ENCODE peak calls at places on chromosomes 1 and 21, in five cellular contexts. One of them, this sample, is unnamed.

GRCh38 chr1:112540395-112540794 is 31.6 kb downstream of the WNT2B start:
- DNase-seq in WERI-Rb-1: no peak
- DNase-seq in astrocyte of the spinal cord: peak; percentile 87
- DNase-seq in IMR-90: peak; percentile 71
- DNase-seq in fibroblast of mammary gland: peak; percentile 78
- DNase-seq in this sample: no peak

GRCh38 chr1:145926706-145927072 is 595 bp downstream of the RBM8A start:
- DNase-seq in WERI-Rb-1: no peak
- DNase-seq in astrocyte of the spinal cord: peak; percentile 12
- DNase-seq in IMR-90: no peak
- DNase-seq in fibroblast of mammary gland: no peak
- DNase-seq in this sample: no peak

GRCh38 chr1:62336638-62337534 is 17.7 kb upstream of the KANK4 start:
- DNase-seq in WERI-Rb-1: no peak
- DNase-seq in astrocyte of the spinal cord: no peak
- DNase-seq in IMR-90: no peak
- DNase-seq in fibroblast of mammary gland: no peak
- DNase-seq in this sample: no peak

GRCh38 chr1:17696417-17697301 is 58.5 kb upstream of the ACTL8 start:
- DNase-seq in WERI-Rb-1: peak; percentile 57
- DNase-seq in astrocyte of the spinal cord: peak; percentile 74
- DNase-seq in IMR-90: peak; percentile 74
- DNase-seq in fibroblast of mammary gland: peak; percentile 62
- DNase-seq in this sample: peak; percentile 7

GRCh38 chr1:102757363-102757762 is 351.0 kb downstream of the COL11A1 start:
- DNase-seq in WERI-Rb-1: no peak
- DNase-seq in astrocyte of the spinal cord: no peak
- DNase-seq in IMR-90: no peak
- DNase-seq in fibroblast of mammary gland: no peak
- DNase-seq in this sample: no peak

GRCh38 chr1:207909687-207910086 is 1.2 kb downstream of the CD34 start:
- DNase-seq in WERI-Rb-1: no peak
- DNase-seq in astrocyte of the spinal cord: no peak
- DNase-seq in IMR-90: no peak
- DNase-seq in fibroblast of mammary gland: no peak
- DNase-seq in this sample: no peak

GRCh38 chr1:53587252-53587992 is 128.2 kb downstream of the DMRTB1 start:
- DNase-seq in WERI-Rb-1: no peak
- DNase-seq in astrocyte of the spinal cord: no peak
- DNase-seq in IMR-90: no peak
- DNase-seq in fibroblast of mammary gland: no peak
- DNase-seq in this sample: no peak

GRCh38 chr1:210573141-210573540 is 244.4 kb downstream of the HHAT start:
- DNase-seq in WERI-Rb-1: no peak
- DNase-seq in astrocyte of the spinal cord: no peak
- DNase-seq in IMR-90: no peak
- DNase-seq in fibroblast of mammary gland: no peak
- DNase-seq in this sample: no peak

GRCh38 chr1:24986372-24986979 is 56.4 kb upstream of the RUNX3 start:
- DNase-seq in WERI-Rb-1: no peak
- DNase-seq in astrocyte of the spinal cord: no peak
- DNase-seq in IMR-90: no peak
- DNase-seq in fibroblast of mammary gland: no peak
- DNase-seq in this sample: no peak

GRCh38 chr1:115679141-115679611 is 37.4 kb downstream of the VANGL1 start:
- DNase-seq in WERI-Rb-1: no peak
- DNase-seq in astrocyte of the spinal cord: peak; percentile 80
- DNase-seq in IMR-90: peak; percentile 72
- DNase-seq in fibroblast of mammary gland: peak; percentile 84
- DNase-seq in this sample: no peak

GRCh38 chr21:46005481-46005881 is 23.9 kb downstream of the COL6A1 start:
- DNase-seq in WERI-Rb-1: no peak
- DNase-seq in astrocyte of the spinal cord: no peak
- DNase-seq in IMR-90: no peak
- DNase-seq in fibroblast of mammary gland: peak; percentile 54
- DNase-seq in this sample: no peak

GRCh38 chr21:32252136-32252535 is 26.7 kb downstream of the MIS18A start:
- DNase-seq in WERI-Rb-1: no peak
- DNase-seq in astrocyte of the spinal cord: no peak
- DNase-seq in IMR-90: no peak
- DNase-seq in fibroblast of mammary gland: no peak
- DNase-seq in this sample: no peak

GRCh38 chr1:161082996-161083742 is 6.2 kb downstream of the NECTIN4 start:
- DNase-seq in WERI-Rb-1: peak; percentile 51
- DNase-seq in astrocyte of the spinal cord: peak; percentile 93
- DNase-seq in IMR-90: peak; percentile 92
- DNase-seq in fibroblast of mammary gland: peak; percentile 97
- DNase-seq in this sample: peak; percentile 73

GRCh38 chr1:15515026-15515663 is 8.9 kb downstream of the CASP9 start:
- DNase-seq in WERI-Rb-1: no peak
- DNase-seq in astrocyte of the spinal cord: no peak
- DNase-seq in IMR-90: no peak
- DNase-seq in fibroblast of mammary gland: peak; percentile 44
- DNase-seq in this sample: no peak

GRCh38 chr1:239870194-239870593 is 221.5 kb upstream of the FMN2 start:
- DNase-seq in WERI-Rb-1: no peak
- DNase-seq in astrocyte of the spinal cord: no peak
- DNase-seq in IMR-90: no peak
- DNase-seq in fibroblast of mammary gland: no peak
- DNase-seq in this sample: no peak

GRCh38 chr1:41666991-41667631 is 182.6 kb upstream of the EDN2 start:
- DNase-seq in WERI-Rb-1: peak; percentile 42
- DNase-seq in astrocyte of the spinal cord: no peak
- DNase-seq in IMR-90: peak; percentile 28
- DNase-seq in fibroblast of mammary gland: peak; percentile 53
- DNase-seq in this sample: no peak

GRCh38 chr1:32741417-32742131 is 39.0 kb upstream of the SYNC start:
- DNase-seq in WERI-Rb-1: peak; percentile 43
- DNase-seq in astrocyte of the spinal cord: no peak
- DNase-seq in IMR-90: no peak
- DNase-seq in fibroblast of mammary gland: no peak
- DNase-seq in this sample: no peak

GRCh38 chr1:227886993-227887696 is 60.6 kb downstream of the WNT9A start:
- DNase-seq in WERI-Rb-1: no peak
- DNase-seq in astrocyte of the spinal cord: peak; percentile 53
- DNase-seq in IMR-90: peak; percentile 45
- DNase-seq in fibroblast of mammary gland: peak; percentile 54
- DNase-seq in this sample: no peak

GRCh38 chr1:226370144-226370923 is 37.6 kb downstream of the PARP1 start:
- DNase-seq in WERI-Rb-1: no peak
- DNase-seq in astrocyte of the spinal cord: no peak
- DNase-seq in IMR-90: no peak
- DNase-seq in fibroblast of mammary gland: no peak
- DNase-seq in this sample: no peak

GRCh38 chr1:62728963-62729362 is 40.8 kb upstream of the DOCK7 start:
- DNase-seq in WERI-Rb-1: no peak
- DNase-seq in astrocyte of the spinal cord: no peak
- DNase-seq in IMR-90: no peak
- DNase-seq in fibroblast of mammary gland: no peak
- DNase-seq in this sample: no peak

GRCh38 chr1:17287377-17287776 is 20.6 kb upstream of the PADI4 start:
- DNase-seq in WERI-Rb-1: no peak
- DNase-seq in astrocyte of the spinal cord: peak; percentile 72
- DNase-seq in IMR-90: peak; percentile 73
- DNase-seq in fibroblast of mammary gland: peak; percentile 83
- DNase-seq in this sample: no peak

GRCh38 chr21:14058566-14058965 is 152.2 kb downstream of the LIPI start:
- DNase-seq in WERI-Rb-1: no peak
- DNase-seq in astrocyte of the spinal cord: no peak
- DNase-seq in IMR-90: no peak
- DNase-seq in fibroblast of mammary gland: no peak
- DNase-seq in this sample: no peak

GRCh38 chr1:88239205-88239604 is 444.9 kb upstream of the PKN2 start:
- DNase-seq in WERI-Rb-1: no peak
- DNase-seq in astrocyte of the spinal cord: no peak
- DNase-seq in IMR-90: no peak
- DNase-seq in fibroblast of mammary gland: no peak
- DNase-seq in this sample: no peak

GRCh38 chr1:30637183-30637969 is 86.0 kb downstream of the MATN1 start:
- DNase-seq in WERI-Rb-1: no peak
- DNase-seq in astrocyte of the spinal cord: no peak
- DNase-seq in IMR-90: no peak
- DNase-seq in fibroblast of mammary gland: no peak
- DNase-seq in this sample: no peak

GRCh38 chr1:30634507-30634906 is 88.9 kb downstream of the MATN1 start:
- DNase-seq in WERI-Rb-1: no peak
- DNase-seq in astrocyte of the spinal cord: no peak
- DNase-seq in IMR-90: no peak
- DNase-seq in fibroblast of mammary gland: no peak
- DNase-seq in this sample: no peak

GRCh38 chr1:30636621-30637020 is 86.8 kb downstream of the MATN1 start:
- DNase-seq in WERI-Rb-1: no peak
- DNase-seq in astrocyte of the spinal cord: no peak
- DNase-seq in IMR-90: no peak
- DNase-seq in fibroblast of mammary gland: no peak
- DNase-seq in this sample: no peak

GRCh38 chr1:30633294-30633693 is 90.1 kb downstream of the MATN1 start:
- DNase-seq in WERI-Rb-1: no peak
- DNase-seq in astrocyte of the spinal cord: no peak
- DNase-seq in IMR-90: no peak
- DNase-seq in fibroblast of mammary gland: no peak
- DNase-seq in this sample: no peak

GRCh38 chr1:30635386-30635975 is 87.9 kb downstream of the MATN1 start:
- DNase-seq in WERI-Rb-1: no peak
- DNase-seq in astrocyte of the spinal cord: no peak
- DNase-seq in IMR-90: no peak
- DNase-seq in fibroblast of mammary gland: no peak
- DNase-seq in this sample: no peak
- H3K4me3 ChIP-seq in WERI-Rb-1: no peak overlapping the region
- H3K4me3 ChIP-seq in astrocyte of the spinal cord: no peak overlapping the region
- H3K4me3 ChIP-seq in IMR-90: no peak overlapping the region
- H3K4me3 ChIP-seq in fibroblast of mammary gland: no peak overlapping the region
- H3K4me3 ChIP-seq in this sample: no peak overlapping the region

DNA sequence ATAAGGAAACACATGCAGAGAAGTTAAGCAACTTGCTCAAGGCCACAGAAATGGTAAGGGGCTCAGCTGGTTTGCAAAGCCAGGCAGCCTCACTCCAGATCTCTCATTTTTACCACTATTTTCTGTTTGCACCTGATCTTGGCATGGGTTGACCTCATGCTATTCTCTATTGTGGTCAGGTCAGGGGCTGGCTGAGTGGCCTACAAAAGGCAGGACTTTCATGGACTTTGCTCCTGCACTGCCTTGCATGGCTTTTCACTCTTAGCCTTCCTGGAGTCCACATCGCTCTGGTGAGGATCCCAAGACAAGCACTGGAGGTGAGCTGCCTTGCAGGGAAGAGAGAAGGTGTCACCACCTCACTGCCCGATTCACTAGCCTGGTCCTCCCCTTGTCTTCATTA is 56.8 kb upstream of the CSF3R start:
- DNase-seq in WERI-Rb-1: no peak
- DNase-seq in astrocyte of the spinal cord: no peak
- DNase-seq in IMR-90: no peak
- DNase-seq in fibroblast of mammary gland: no peak
- DNase-seq in this sample: no peak
- TF ChIP-seq CTCF in WERI-Rb-1: no peak
- TF ChIP-seq CTCF in astrocyte of the spinal cord: no peak
- TF ChIP-seq CTCF in IMR-90: no peak
- TF ChIP-seq CTCF in fibroblast of mammary gland: no peak
- TF ChIP-seq CTCF in this sample: no peak

GRCh38 chr1:163069655-163070277 is 605 bp downstream of the RGS4 start:
- DNase-seq in WERI-Rb-1: no peak
- DNase-seq in astrocyte of the spinal cord: no peak
- DNase-seq in IMR-90: no peak
- DNase-seq in fibroblast of mammary gland: no peak
- DNase-seq in this sample: no peak

GRCh38 chr1:163074004-163074403 is 4.8 kb downstream of the RGS4 start:
- DNase-seq in WERI-Rb-1: no peak
- DNase-seq in astrocyte of the spinal cord: no peak
- DNase-seq in IMR-90: no peak
- DNase-seq in fibroblast of mammary gland: no peak
- DNase-seq in this sample: no peak

GRCh38 chr1:163072658-163073057 is 3.5 kb downstream of the RGS4 start:
- DNase-seq in WERI-Rb-1: no peak
- DNase-seq in astrocyte of the spinal cord: peak; percentile 50
- DNase-seq in IMR-90: peak; percentile 62
- DNase-seq in fibroblast of mammary gland: peak; percentile 54
- DNase-seq in this sample: peak; percentile 47

GRCh38 chr1:163069142-163069541 is at the start of gene RGS4:
- DNase-seq in WERI-Rb-1: peak; percentile 56
- DNase-seq in astrocyte of the spinal cord: peak; percentile 98
- DNase-seq in IMR-90: peak; percentile 98
- DNase-seq in fibroblast of mammary gland: peak; percentile 97
- DNase-seq in this sample: peak; percentile 68

DNA sequence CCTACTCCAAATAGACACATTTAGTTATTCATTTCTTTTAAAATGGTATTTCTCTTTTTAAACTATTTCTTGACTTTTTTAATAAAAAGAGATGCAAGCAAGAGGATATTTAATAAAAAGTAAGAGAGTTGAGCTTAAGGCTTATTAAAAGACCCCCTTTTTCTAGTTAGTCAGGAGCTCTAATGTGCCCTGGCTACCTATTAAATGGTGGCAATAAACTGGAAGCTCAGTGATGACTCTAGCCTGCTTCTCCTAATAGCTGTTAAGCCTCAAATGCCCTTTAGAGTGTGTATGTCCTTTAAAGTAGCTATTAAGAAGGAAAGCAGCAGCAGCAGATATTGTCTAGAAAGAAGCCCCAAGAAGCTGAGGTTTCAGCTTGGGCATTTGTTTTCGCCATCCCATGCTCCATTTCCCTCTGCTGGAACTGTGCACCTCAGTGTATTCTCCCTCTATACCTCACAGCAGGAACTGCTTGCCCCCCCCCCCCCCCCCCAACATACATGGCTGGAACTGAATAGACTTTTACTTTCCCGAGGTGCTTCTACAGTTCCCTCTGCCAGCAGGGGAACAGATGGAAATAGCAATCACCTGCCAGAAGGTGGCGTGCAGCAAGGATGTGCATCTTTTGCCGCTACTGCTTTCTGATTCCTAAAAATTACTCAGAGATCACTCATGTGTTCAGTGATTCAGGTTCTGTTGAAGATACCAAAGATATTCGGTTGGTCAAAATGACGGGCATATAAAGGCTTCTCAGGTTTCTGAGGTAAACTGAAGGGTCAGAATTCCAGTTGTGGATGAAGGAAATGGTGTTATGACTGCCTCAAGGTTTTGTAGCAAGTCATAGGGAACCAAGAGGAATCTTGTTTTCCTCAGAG is 2.5 kb downstream of the RGS4 start:
- DNase-seq in WERI-Rb-1: peak; percentile 85
- DNase-seq in astrocyte of the spinal cord: peak; percentile 91
- DNase-seq in IMR-90: peak; percentile 91
- DNase-seq in fibroblast of mammary gland: peak; percentile 91
- DNase-seq in this sample: peak; percentile 69
- H3K4me3 ChIP-seq in WERI-Rb-1: no peak overlapping the region
- H3K4me3 ChIP-seq in astrocyte of the spinal cord: peak overlapping the region; percentile 87
- H3K4me3 ChIP-seq in IMR-90: no peak overlapping the region
- H3K4me3 ChIP-seq in fibroblast of mammary gland: peak overlapping the region; percentile 68
- H3K4me3 ChIP-seq in this sample: no peak overlapping the region

GRCh38 chr1:186949173-186949572 is 120.4 kb downstream of the PLA2G4A start:
- DNase-seq in WERI-Rb-1: no peak
- DNase-seq in astrocyte of the spinal cord: no peak
- DNase-seq in IMR-90: no peak
- DNase-seq in fibroblast of mammary gland: no peak
- DNase-seq in this sample: no peak
- TF ChIP-seq CTCF in WERI-Rb-1: no peak
- TF ChIP-seq CTCF in astrocyte of the spinal cord: no peak
- TF ChIP-seq CTCF in IMR-90: no peak
- TF ChIP-seq CTCF in fibroblast of mammary gland: no peak
- TF ChIP-seq CTCF in this sample: no peak

GRCh38 chr1:27596261-27596660 is 7.7 kb downstream of the AHDC1 start:
- DNase-seq in WERI-Rb-1: no peak
- DNase-seq in astrocyte of the spinal cord: no peak
- DNase-seq in IMR-90: no peak
- DNase-seq in fibroblast of mammary gland: no peak
- DNase-seq in this sample: no peak
- H3K4me3 ChIP-seq in WERI-Rb-1: no peak overlapping the region
- H3K4me3 ChIP-seq in astrocyte of the spinal cord: no peak overlapping the region
- H3K4me3 ChIP-seq in IMR-90: no peak overlapping the region
- H3K4me3 ChIP-seq in fibroblast of mammary gland: no peak overlapping the region
- H3K4me3 ChIP-seq in this sample: no peak overlapping the region